ENCODE peak calls at places on chromosomes 6 and 20, in five cellular contexts. F is spleen, L is mucosa of gallbladder, Y is NCI-H446, I is NCI-H1048. D is an unnamed sample.
A peak's percentile ranks its signal among the peaks of the same experiment; 100 is the strongest.

GRCh38 chr6:149488815-149489214 is 4.0 kb upstream of the ZC3H12D start:
- DNase-seq in F (no peak), I (no peak), Y (no peak), L (no peak), D (no peak)

GRCh38 chr6:145147559-145147958 is 587.8 kb downstream of the EPM2A start:
- DNase-seq in Y (no peak), F (no peak), L (no peak), I (no peak), D (no peak)

GRCh38 chr6:159679091-159680077 is 13.7 kb downstream of the SOD2 start:
- DNase-seq in I (no peak), F (no peak), Y (no peak), L (no peak), D (no peak)

GRCh38 chr20:37394543-37395410 is 48.8 kb downstream of the SRC start:
- DNase-seq in Y (no peak), I (no peak), F (peak; percentile 15), L (no peak), D (no peak)

GRCh38 chr6:38588631-38589366 is 50.9 kb downstream of the BTBD9 start:
- DNase-seq in F (no peak), Y (no peak), L (no peak), I (no peak), D (no peak)

GRCh38 chr6:15460110-15460727 is 202.6 kb downstream of the DTNBP1 start:
- DNase-seq in F (no peak), Y (no peak), I (no peak), L (no peak), D (no peak)

GRCh38 chr20:6828794-6829423 is 61.4 kb downstream of the BMP2 start:
- DNase-seq in Y (peak; percentile 65), L (peak; percentile 64), I (peak; percentile 8), F (no peak), D (peak; percentile 75)

GRCh38 chr6:139829557-139829956 is 455.1 kb upstream of the CITED2 start:
- DNase-seq in Y (no peak), L (no peak), F (no peak), I (no peak), D (no peak)

GRCh38 chr6:149147939-149148718 is 169.4 kb upstream of the TAB2 start:
- DNase-seq in I (no peak), L (no peak), Y (no peak), F (no peak), D (no peak)

GRCh38 chr20:37932919-37933318 is 30.0 kb downstream of the VSTM2L start:
- DNase-seq in I (no peak), L (no peak), F (no peak), Y (no peak), D (no peak)

GRCh38 chr6:165998072-165998471 is 169.6 kb downstream of the TBXT start:
- DNase-seq in Y (no peak), L (no peak), I (no peak), F (no peak), D (no peak)

GRCh38 chr6:169944415-169944814 is 193.0 kb downstream of the ERMARD start:
- DNase-seq in L (no peak), F (no peak), I (no peak), Y (no peak), D (no peak)

GRCh38 chr20:15656124-15656523 is 917.1 kb downstream of the KIF16B start:
- DNase-seq in L (no peak), Y (no peak), F (no peak), I (no peak), D (no peak)

GRCh38 chr20:51610761-51611624 is 68.5 kb upstream of the NFATC2 start:
- DNase-seq in L (no peak), I (no peak), Y (no peak), F (no peak), D (no peak)

D was measured in right atrium auricular region.